ENCODE peak calls at places on chromosomes 5 and 9, in eight cellular contexts. J is CD8-positive, alpha-beta T cell; R is bronchial epithelial cell; L is activated effector memory CD4-positive, alpha-beta T cell treated with Interleukin-2 at 50 U/mL for 16 hours; I is AG09309; U is EH; K is activated CD8-positive, alpha-beta memory T cell treated with anti-CD3 and anti-CD28 coated beads, Interleukin-2, amount 50 U/mL, for 4 hours; F is GM12865. Z is an unnamed sample.

GRCh38 chr5:110510146-110510545 is 216.3 kb downstream of the TMEM232 start:
- DNase-seq in J (no peak), R (no peak), L (no peak), I (no peak), U (no peak), K (no peak), F (no peak), Z (no peak)

GRCh38 chr5:62475072-62475471 is 62.5 kb downstream of the IPO11 start:
- DNase-seq in J (no peak), R (peak), L (no peak), I (no peak), U (peak), K (no peak), F (no peak), Z (no peak)

GRCh38 chr5:172953776-172954189 is 5.4 kb upstream of the RPL26L1 start:
- DNase-seq in J (no peak), R (peak), L (no peak), I (peak), U (peak), K (no peak), F (no peak), Z (no peak)

GRCh38 chr5:96901384-96901783 is 25.1 kb downstream of the ERAP2 start:
- DNase-seq in J (no peak), R (no peak), L (no peak), I (no peak), U (no peak), K (no peak), F (peak), Z (no peak)

GRCh38 chr5:162852145-162852544 is 585.2 kb upstream of the CCNG1 start:
- DNase-seq in J (no peak), R (no peak), L (no peak), I (no peak), U (no peak), K (no peak), F (no peak), Z (no peak)

GRCh38 chr5:124289122-124289521 is 457.3 kb downstream of the ZNF608 start:
- DNase-seq in J (no peak), R (no peak), L (no peak), I (no peak), U (no peak), K (no peak), F (no peak), Z (no peak)

GRCh38 chr5:10635257-10635860 is 71.5 kb downstream of the ANKRD33B start:
- DNase-seq in J (no peak), R (peak), L (peak), I (no peak), U (peak), K (peak), F (peak), Z (peak)

GRCh38 chr9:136354592-136355085 is 8.9 kb downstream of the DNLZ start:
- DNase-seq in J (no peak), R (peak), L (no peak), I (no peak), U (peak), K (no peak), F (no peak), Z (no peak)

GRCh38 chr5:178203670-178204204 is 596 bp upstream of the HNRNPAB start:
- DNase-seq in J (peak), R (no peak), L (no peak), I (no peak), U (no peak), K (no peak), F (no peak), Z (peak)

GRCh38 chr5:164233796-164234195 is 728.4 kb downstream of the MAT2B start:
- DNase-seq in J (no peak), R (peak), L (no peak), I (no peak), U (no peak), K (no peak), F (no peak), Z (no peak)

GRCh38 chr5:142966146-142966455 is 195.9 kb downstream of the ARHGAP26 start:
- DNase-seq in J (no peak), R (peak), L (no peak), I (no peak), U (no peak), K (no peak), F (no peak), Z (no peak)

GRCh38 chr5:144469106-144469505 is 298.4 kb downstream of the KCTD16 start:
- DNase-seq in J (no peak), R (no peak), L (no peak), I (no peak), U (peak), K (no peak), F (no peak), Z (no peak)

Z was measured in effector CD4-positive, alpha-beta T cell.